ENCODE peak calls at places on chromosomes 2 and 18, in five cellular contexts. Y is endothelial cell, B is fibroblast of pulmonary artery, G is mammary epithelial cell, L is neural crest cell. F is an unnamed sample.

GRCh38 chr18:67672142-67672541 is 155.6 kb upstream of the DSEL start:
- DNase-seq in Y (no peak), B (no peak), G (peak), L (no peak), F (peak)

GRCh38 chr2:12515871-12516270 is 200.9 kb upstream of the TRIB2 start:
- DNase-seq in Y (no peak), B (no peak), G (no peak), L (no peak), F (no peak)

GRCh38 chr2:97732436-97733340 is 19.3 kb downstream of the ZAP70 start:
- DNase-seq in Y (no peak), B (no peak), G (no peak), L (no peak), F (no peak)

GRCh38 chr2:37809931-37810570 is 115.0 kb upstream of the RMDN2 start:
- DNase-seq in Y (no peak), B (no peak), G (no peak), L (no peak), F (no peak)

GRCh38 chr2:128315122-128315828 is 3.4 kb downstream of the HS6ST1 start:
- DNase-seq in Y (no peak), B (no peak), G (no peak), L (no peak), F (no peak)

GRCh38 chr2:238864207-238865014 is 16.5 kb downstream of the TWIST2 start:
- DNase-seq in Y (peak), B (peak), G (peak), L (peak), F (peak)

GRCh38 chr2:23293063-23293462 is 91.9 kb upstream of the KLHL29 start:
- DNase-seq in Y (no peak), B (peak), G (peak), L (no peak), F (no peak)

GRCh38 chr2:33134086-33134763 is 187.5 kb downstream of the LTBP1 start:
- DNase-seq in Y (no peak), B (peak), G (peak), L (no peak), F (peak)

GRCh38 chr2:222264791-222265320 is 33.9 kb downstream of the PAX3 start:
- DNase-seq in Y (no peak), B (no peak), G (no peak), L (no peak), F (no peak)

GRCh38 chr2:65528241-65528574 is 95.8 kb upstream of the SPRED2 start:
- DNase-seq in Y (no peak), B (no peak), G (peak), L (no peak), F (no peak)

GRCh38 chr18:60067426-60068210 is 167.8 kb downstream of the PMAIP1 start:
- DNase-seq in Y (no peak), B (no peak), G (no peak), L (no peak), F (no peak)

GRCh38 chr2:235637906-235638305 is 144.1 kb downstream of the AGAP1 start:
- DNase-seq in Y (no peak), B (no peak), G (no peak), L (no peak), F (no peak)

GRCh38 chr2:108612153-108612513 is 77.9 kb downstream of the LIMS1 start:
- DNase-seq in Y (no peak), B (peak), G (peak), L (no peak), F (no peak)

GRCh38 chr2:168256448-168256847 is 9.1 kb upstream of the STK39 start:
- DNase-seq in Y (no peak), B (no peak), G (no peak), L (no peak), F (no peak)

GRCh38 chr2:33583194-33583938 is 15.7 kb downstream of the FAM98A start:
- DNase-seq in Y (no peak), B (peak), G (peak), L (peak), F (no peak)

GRCh38 chr18:76459687-76460350 is 35.2 kb downstream of the ZNF516 start:
- DNase-seq in Y (no peak), B (peak), G (peak), L (no peak), F (peak)

GRCh38 chr2:189076572-189076971 is 102.4 kb downstream of the COL3A1 start:
- DNase-seq in Y (no peak), B (peak), G (no peak), L (no peak), F (no peak)

GRCh38 chr2:174711206-174711605 is 53.1 kb downstream of the CHRNA1 start:
- DNase-seq in Y (no peak), B (peak), G (no peak), L (no peak), F (no peak)

GRCh38 chr2:135573620-135574019 is 42.3 kb downstream of the R3HDM1 start:
- DNase-seq in Y (no peak), B (peak), G (no peak), L (no peak), F (no peak)

GRCh38 chr2:15809504-15809903 is 130.8 kb upstream of the MYCN start:
- DNase-seq in Y (no peak), B (no peak), G (no peak), L (no peak), F (no peak)

GRCh38 chr2:20172273-20173052 is 52.5 kb downstream of the SDC1 start:
- DNase-seq in Y (no peak), B (no peak), G (peak), L (no peak), F (peak)

GRCh38 chr18:55034742-55035141 is 75.5 kb upstream of the CCDC68 start:
- DNase-seq in Y (no peak), B (no peak), G (no peak), L (no peak), F (no peak)

GRCh38 chr2:96527052-96527964 is 9.2 kb upstream of the ARID5A start:
- DNase-seq in Y (peak), B (peak), G (no peak), L (peak), F (no peak)

GRCh38 chr2:141554810-141555209 is 576.0 kb downstream of the LRP1B start:
- DNase-seq in Y (peak), B (peak), G (peak), L (peak), F (no peak)

GRCh38 chr18:59715966-59716369 is 18.7 kb upstream of the CCBE1 start:
- DNase-seq in Y (no peak), B (peak), G (peak), L (no peak), F (peak)

GRCh38 chr2:150619607-150620330 is 132.3 kb upstream of the RND3 start:
- DNase-seq in Y (no peak), B (peak), G (peak), L (no peak), F (peak)

GRCh38 chr2:54497738-54498680 is 41.9 kb downstream of the SPTBN1 start:
- DNase-seq in Y (peak), B (peak), G (no peak), L (no peak), F (no peak)

GRCh38 chr2:237604960-237605359 is 14.4 kb upstream of the RAB17 start:
- DNase-seq in Y (no peak), B (peak), G (no peak), L (no peak), F (no peak)

GRCh38 chr18:39596216-39596615 is 2030.6 kb upstream of the CELF4 start:
- DNase-seq in Y (no peak), B (no peak), G (no peak), L (no peak), F (no peak)

GRCh38 chr2:74304332-74305148 is 38.7 kb downstream of the SLC4A5 start:
- DNase-seq in Y (no peak), B (no peak), G (no peak), L (no peak), F (no peak)

GRCh38 chr2:186201371-186201770 is 284.7 kb upstream of the ZC3H15 start:
- DNase-seq in Y (no peak), B (peak), G (no peak), L (no peak), F (no peak)

GRCh38 chr18:47619771-47620170 is 310.7 kb downstream of the SMAD2 start:
- DNase-seq in Y (no peak), B (no peak), G (no peak), L (no peak), F (no peak)

GRCh38 chr2:181715033-181715630 is 34.8 kb upstream of the NEUROD1 start:
- DNase-seq in Y (peak), B (peak), G (peak), L (peak), F (peak)

GRCh38 chr2:139033300-139033699 is 253.1 kb upstream of the NXPH2 start:
- DNase-seq in Y (no peak), B (peak), G (peak), L (no peak), F (peak)